ENCODE peak calls at places on chromosome 5, in five cellular contexts. J is non-pigmented ciliary epithelial cell, Z is GM13977, N is posterior cingulate gyrus, Q is GM23338. B is an unnamed sample.

GRCh38 chr5:90170231-90170630 is 239.3 kb downstream of the CETN3 start:
- DNase-seq in Z (no peak), N (no peak), J (no peak), Q (no peak), B (no peak)

GRCh38 chr5:92424785-92425426 is 1041.8 kb upstream of the ARRDC3 start:
- DNase-seq in Q (no peak), J (no peak), Z (no peak), N (no peak), B (no peak)

GRCh38 chr5:177593511-177593910 is 1.5 kb downstream of the TMED9 start:
- DNase-seq in N (no peak), Z (no peak), J (no peak), Q (no peak), B (no peak)

GRCh38 chr5:58241383-58241782 is 218.5 kb downstream of the PLK2 start:
- DNase-seq in Z (no peak), N (no peak), Q (no peak), J (no peak), B (no peak)

GRCh38 chr5:1930501-1930879 is 47.8 kb upstream of the IRX4 start:
- DNase-seq in Z (peak), N (no peak), Q (peak), J (no peak), B (no peak)

GRCh38 chr5:109986726-109987125 is 297.0 kb downstream of the MAN2A1 start:
- DNase-seq in Q (no peak), J (no peak), N (no peak), Z (no peak), B (no peak)

GRCh38 chr5:159902444-159903121 is 13.7 kb upstream of the ADRA1B start:
- DNase-seq in N (no peak), J (peak), Q (no peak), Z (no peak), B (peak)

GRCh38 chr5:74476197-74477081 is 164.1 kb downstream of the ENC1 start:
- DNase-seq in Z (no peak), Q (no peak), N (no peak), J (no peak), B (no peak)

GRCh38 chr5:38807570-38808461 is 38.0 kb upstream of the OSMR start:
- DNase-seq in N (no peak), Q (no peak), Z (no peak), J (no peak), B (no peak)

GRCh38 chr5:112737088-112737471 is 605 bp upstream of the APC start:
- DNase-seq in N (no peak), J (no peak), Z (no peak), Q (no peak), B (no peak)

GRCh38 chr5:172312286-172312685 is 28.7 kb upstream of the UBTD2 start:
- DNase-seq in Q (no peak), N (no peak), Z (no peak), J (no peak), B (no peak)

GRCh38 chr5:145237843-145238242 is 597.3 kb downstream of the PRELID2 start:
- DNase-seq in J (peak), Z (peak), N (no peak), Q (peak), B (no peak)

GRCh38 chr5:102583663-102584062 is 84.9 kb upstream of the SLCO6A1 start:
- DNase-seq in Z (no peak), J (no peak), N (no peak), Q (peak), B (peak)